ENCODE peak calls at places on chromosome 15, in four cellular contexts. Z is smooth muscle cell of the brain vasculature; M is stimulated activated naive CD8-positive, alpha-beta T cell treated with anti-CD3 and anti-CD28 coated beads, Interleukin-15, amount 100 ng/mL, for 72 hours; Q is progenitor cell of endocrine pancreas. F is an unnamed sample.
A peak's percentile ranks its signal among the peaks of the same experiment; 100 is the strongest.

GRCh38 chr15:101325263-101326025 is 30.4 kb upstream of the SNRPA1 start:
- DNase-seq in M (no peak), Q (no peak), Z (no peak), F (no peak)

GRCh38 chr15:41501191-41501917 is 7.7 kb downstream of the ITPKA start:
- DNase-seq in Q (no peak), Z (no peak), M (peak; percentile 49), F (peak; percentile 54)

GRCh38 chr15:48370460-48370859 is 39.2 kb downstream of the DUT start:
- DNase-seq in M (no peak), Q (no peak), Z (no peak), F (no peak)

GRCh38 chr15:70318594-70318993 is 220.9 kb upstream of the TLE3 start:
- DNase-seq in Z (no peak), Q (no peak), M (no peak), F (no peak)

GRCh38 chr15:92653836-92654524 is 1.6 kb downstream of the FAM174B start:
- DNase-seq in Q (no peak), Z (no peak), M (no peak), F (no peak)

GRCh38 chr15:33700695-33701303 is 267.5 kb upstream of the CHRM5 start:
- DNase-seq in Q (peak; percentile 64), M (peak; percentile 53), Z (peak; percentile 46), F (peak; percentile 23)

GRCh38 chr15:67897646-67898045 is 57.8 kb upstream of the RNU6-1 start:
- DNase-seq in Q (no peak), Z (no peak), M (no peak), F (no peak)

GRCh38 chr15:62122249-62122648 is 42.8 kb downstream of the C2CD4B start:
- DNase-seq in Z (no peak), M (no peak), Q (no peak), F (no peak)

GRCh38 chr15:39172380-39173281 is 408.2 kb upstream of the THBS1 start:
- DNase-seq in M (no peak), Q (no peak), Z (peak; percentile 47), F (no peak)

GRCh38 chr15:35290301-35290721 is 205.2 kb upstream of the NANOGP8 start:
- DNase-seq in Q (no peak), M (no peak), Z (no peak), F (no peak)

GRCh38 chr15:40471105-40471777 is 457 bp downstream of the CHST14 start:
- DNase-seq in Z (no peak), M (peak; percentile 48), Q (no peak), F (no peak)

GRCh38 chr15:88890495-88890894 is 4.8 kb downstream of the HAPLN3 start:
- DNase-seq in Z (no peak), M (no peak), Q (no peak), F (no peak)

GRCh38 chr15:91839867-91840266 is 13.6 kb upstream of the SLCO3A1 start:
- DNase-seq in Q (no peak), M (no peak), Z (no peak), F (no peak)

GRCh38 chr15:92631721-92632120 is 23.9 kb downstream of the FAM174B start:
- DNase-seq in Z (no peak), M (no peak), Q (no peak), F (no peak)

GRCh38 chr15:71691322-71691699 is 119.0 kb upstream of the NR2E3 start:
- DNase-seq in M (no peak), Z (no peak), Q (no peak), F (no peak)

GRCh38 chr15:57820119-57820518 is 113.6 kb downstream of the POLR2M start:
- DNase-seq in M (no peak), Z (no peak), Q (no peak), F (no peak)

GRCh38 chr15:49830411-49830810 is 209.6 kb downstream of the DTWD1 start:
- DNase-seq in Z (no peak), M (no peak), Q (no peak), F (no peak)

GRCh38 chr15:31412824-31413223 is 86.2 kb downstream of the KLF13 start:
- DNase-seq in Q (no peak), M (no peak), Z (no peak), F (no peak)

GRCh38 chr15:88998980-88999713 is 86.0 kb upstream of the MFGE8 start:
- DNase-seq in M (no peak), Z (no peak), Q (no peak), F (no peak)

GRCh38 chr15:64216722-64217428 is 54.1 kb upstream of the PPIB start:
- DNase-seq in Q (no peak), Z (no peak), M (no peak), F (no peak)

GRCh38 chr15:101506491-101506890 is 17.0 kb upstream of the PCSK6 start:
- DNase-seq in Q (no peak), M (no peak), Z (no peak), F (no peak)

GRCh38 chr15:69881760-69882159 is 216.0 kb downstream of the TLE3 start:
- DNase-seq in Q (no peak), Z (no peak), M (no peak), F (peak; percentile 45)

GRCh38 chr15:72176743-72177142 is 20.8 kb downstream of the GRAMD2A start:
- DNase-seq in Q (no peak), M (no peak), Z (no peak), F (no peak)